ENCODE peak calls at places on chromosomes 7 and 10, in ten cellular contexts. I is H54; W is T-helper 1 cell; H is suprapubic skin; D is dermis blood vessel endothelial cell; U is HEK293T; Y is Kasumi-1; Q is CD4-positive, alpha-beta T cell; A is mammary epithelial cell; R is iris pigment epithelial cell. E is an unnamed sample.

GRCh38 chr7:87364246-87364645 is 18.8 kb downstream of the CROT start:
- DNase-seq in D (no peak), Q (no peak), W (no peak), U (no peak), R (no peak), A (no peak), I (no peak), Y (no peak), H (no peak), E (no peak)

GRCh38 chr10:120508966-120509365 is 51.9 kb downstream of the PLPP4 start:
- DNase-seq in R (no peak), D (no peak), I (no peak), U (no peak), A (peak; percentile 40), H (no peak), Y (no peak), Q (no peak), W (no peak), E (no peak)

GRCh38 chr7:46811529-46811928 is 770.4 kb downstream of the TNS3 start:
- DNase-seq in H (no peak), I (peak; percentile 56), A (peak; percentile 73), R (peak; percentile 95), Q (no peak), W (no peak), U (no peak), Y (no peak), D (no peak), E (no peak)

GRCh38 chr7:78226059-78226658 is 427.6 kb downstream of the PHTF2 start:
- DNase-seq in A (peak; percentile 1), R (no peak), H (no peak), I (peak; percentile 13), D (no peak), U (peak; percentile 62), W (no peak), Q (no peak), Y (no peak), E (no peak)

GRCh38 chr10:18793951-18794350 is 134.7 kb downstream of the ARL5B start:
- DNase-seq in U (peak; percentile 14), A (peak; percentile 14), Q (no peak), Y (peak; percentile 63), I (no peak), H (no peak), R (peak; percentile 20), D (no peak), W (no peak), E (no peak)

GRCh38 chr7:131554880-131555516 is 1.4 kb downstream of the PODXL start:
- DNase-seq in A (no peak), I (no peak), Q (no peak), H (no peak), D (no peak), Y (no peak), U (no peak), R (no peak), W (no peak), E (no peak)

GRCh38 chr10:69345402-69345801 is 67.1 kb downstream of the HK1 start:
- DNase-seq in U (no peak), R (no peak), D (no peak), A (no peak), W (no peak), Q (no peak), I (no peak), Y (no peak), H (peak; percentile 70), E (no peak)

GRCh38 chr7:98314469-98314868 is 33.0 kb downstream of the BRI3 start:
- DNase-seq in A (no peak), W (no peak), I (no peak), H (no peak), U (no peak), R (peak; percentile 27), Q (no peak), D (peak; percentile 26), Y (no peak), E (no peak)

GRCh38 chr7:133819695-133820094 is 307.4 kb upstream of the LRGUK start:
- DNase-seq in Y (no peak), A (no peak), H (no peak), R (no peak), Q (no peak), D (no peak), I (no peak), W (no peak), U (no peak), E (no peak)

GRCh38 chr7:7323352-7323751 is 141.0 kb downstream of the C1GALT1 start:
- DNase-seq in I (no peak), D (no peak), Q (no peak), W (no peak), U (no peak), R (no peak), A (no peak), H (no peak), Y (no peak), E (no peak)

GRCh38 chr7:157630301-157630853 is 293.6 kb downstream of the DNAJB6 start:
- DNase-seq in Y (no peak), U (no peak), I (no peak), H (no peak), R (no peak), D (no peak), W (no peak), Q (no peak), A (no peak), E (no peak)

GRCh38 chr10:120156614-120157274 is 264.2 kb downstream of the SEC23IP start:
- DNase-seq in Y (no peak), A (no peak), H (no peak), U (no peak), R (no peak), D (no peak), W (no peak), I (no peak), Q (no peak), E (no peak)

GRCh38 chr7:106086062-106086461 is 26.1 kb downstream of the SYPL1 start:
- DNase-seq in R (no peak), I (no peak), W (no peak), H (no peak), Q (no peak), D (no peak), A (no peak), U (no peak), Y (no peak), E (no peak)

GRCh38 chr7:73701357-73701995 is 18.0 kb downstream of the STX1A start:
- DNase-seq in A (no peak), R (peak; percentile 52), I (no peak), Q (no peak), U (peak; percentile 76), W (no peak), D (peak; percentile 69), Y (peak; percentile 4), H (no peak), E (no peak)

GRCh38 chr10:28914721-28915120 is 237.4 kb downstream of the BAMBI start:
- DNase-seq in R (peak; percentile 27), Q (no peak), H (no peak), I (no peak), D (no peak), W (no peak), A (no peak), U (no peak), Y (no peak), E (no peak)

GRCh38 chr7:151672706-151673105 is 153.0 kb upstream of the RHEB start:
- DNase-seq in I (no peak), H (no peak), D (peak; percentile 35), Q (no peak), A (no peak), W (no peak), U (no peak), Y (no peak), R (no peak), E (no peak)

GRCh38 chr7:111089822-111090426 is 1.0 kb upstream of the LRRN3 start:
- DNase-seq in W (no peak), H (no peak), Q (no peak), A (peak; percentile 24), I (no peak), R (peak; percentile 51), D (peak; percentile 70), U (peak; percentile 34), Y (peak; percentile 64), E (no peak)

GRCh38 chr7:35755711-35756110 is 45.1 kb upstream of the SEPTIN7 start:
- DNase-seq in W (no peak), A (no peak), Q (no peak), R (no peak), H (no peak), D (no peak), Y (no peak), I (no peak), U (no peak), E (no peak)

GRCh38 chr10:73874267-73875138 is at the start of gene CAMK2G:
- DNase-seq in R (peak; percentile 83), Q (peak; percentile 78), I (peak; percentile 98), D (peak; percentile 88), U (peak; percentile 90), A (peak; percentile 81), W (peak; percentile 82), H (peak; percentile 91), Y (peak; percentile 89), E (peak; percentile 81)

GRCh38 chr10:71527135-71527534 is 130.4 kb downstream of the CDH23 start:
- DNase-seq in Q (no peak), D (no peak), R (no peak), Y (no peak), A (no peak), U (no peak), H (no peak), W (no peak), I (no peak), E (no peak)

GRCh38 chr10:99976886-99977391 is 32.8 kb downstream of the DNMBP start:
- DNase-seq in Q (no peak), Y (no peak), R (peak; percentile 92), A (peak; percentile 96), I (peak; percentile 57), D (peak; percentile 73), W (no peak), U (no peak), H (no peak), E (no peak)

GRCh38 chr10:71372882-71373495 is 23.7 kb upstream of the CDH23 start:
- DNase-seq in D (no peak), U (no peak), H (no peak), I (no peak), R (no peak), Y (no peak), W (no peak), Q (no peak), A (no peak), E (no peak)

GRCh38 chr7:1267016-1267900 is 34.6 kb downstream of the UNCX start:
- DNase-seq in H (no peak), I (no peak), Q (no peak), W (no peak), Y (no peak), D (no peak), A (no peak), R (no peak), U (no peak), E (no peak)

GRCh38 chr7:130879191-130879590 is 145.2 kb upstream of the KLF14 start:
- DNase-seq in R (no peak), U (no peak), I (no peak), D (no peak), W (no peak), A (no peak), H (no peak), Y (no peak), Q (no peak), E (no peak)

GRCh38 chr7:93804726-93805125 is 85.8 kb downstream of the TFPI2 start:
- DNase-seq in A (no peak), U (no peak), Y (no peak), W (no peak), D (no peak), H (no peak), I (no peak), Q (no peak), R (no peak), E (no peak)

GRCh38 chr10:115696747-115697146 is 576.3 kb downstream of the GFRA1 start:
- DNase-seq in I (no peak), W (no peak), U (no peak), A (no peak), Q (no peak), Y (no peak), D (no peak), H (no peak), R (no peak), E (no peak)

GRCh38 chr7:157622000-157622399 is 285.2 kb downstream of the DNAJB6 start:
- DNase-seq in Q (peak; percentile 25), W (no peak), U (no peak), Y (no peak), R (no peak), D (no peak), A (no peak), H (no peak), I (no peak), E (no peak)

GRCh38 chr10:128527730-128528129 is 401.5 kb upstream of the MKI67 start:
- DNase-seq in A (no peak), R (no peak), H (no peak), Q (no peak), W (no peak), I (no peak), U (no peak), Y (no peak), D (no peak), E (no peak)

E was measured in activated T-helper 2 cell treated with anti-CD3 and anti-CD28 coated beads, Interferon-gamma antibody, Interleukin-2, Interleukin-4, amounts not matched to agents 10 μg/mL and 5 μg/mL and 100 μg/mL, durations not matched to agents 14 hours and 24 hours and 36 hours.